ENCODE peak calls at places on chromosomes 4 and X, in nine cellular contexts. F is iPS-NIHi11; U is EL; R is activated T-cell treated with anti-CD3 and anti-CD28 coated beads, Interleukin-2, amount 50 U/mL, for 72 hours; G is effector CD4-positive, alpha-beta T cell; Q is astrocyte; K is CD4-positive, CD25-positive, alpha-beta regulatory T cell; W is lung; Z is uterus. Y is an unnamed sample.

GRCh38 chr4:2732526-2732925 is 23.6 kb downstream of the TNIP2 start:
- DNase-seq in F (no peak), U (no peak), R (no peak), G (no peak), Q (no peak), K (no peak), W (no peak), Z (no peak), Y (no peak)

GRCh38 chrX:3066555-3066954 is 25.3 kb downstream of the ARSF start:
- DNase-seq in F (no peak), U (no peak), R (no peak), G (no peak), Q (peak), K (no peak), W (no peak), Z (no peak), Y (no peak)

GRCh38 chr4:22062676-22063075 is 114.1 kb upstream of the KCNIP4 start:
- DNase-seq in F (no peak), U (no peak), R (no peak), G (no peak), Q (no peak), K (no peak), W (no peak), Z (no peak), Y (no peak)

GRCh38 chr4:167049257-167049656 is 185.0 kb downstream of the SPOCK3 start:
- DNase-seq in F (no peak), U (no peak), R (no peak), G (no peak), Q (no peak), K (no peak), W (no peak), Z (no peak), Y (no peak)

GRCh38 chr4:8373270-8373972 is 67.1 kb downstream of the ACOX3 start:
- DNase-seq in F (no peak), U (no peak), R (no peak), G (no peak), Q (no peak), K (no peak), W (no peak), Z (no peak), Y (no peak)

GRCh38 chrX:53395605-53396298 is 26.7 kb downstream of the SMC1A start:
- DNase-seq in F (no peak), U (no peak), R (no peak), G (no peak), Q (no peak), K (no peak), W (no peak), Z (no peak), Y (no peak)

GRCh38 chr4:188611143-188611542 is 471.9 kb downstream of the TRIML1 start:
- DNase-seq in F (no peak), U (no peak), R (no peak), G (no peak), Q (no peak), K (no peak), W (no peak), Z (no peak), Y (no peak)

GRCh38 chr4:130035391-130035790 is 939.4 kb downstream of the C4orf33 start:
- DNase-seq in F (no peak), U (peak), R (no peak), G (no peak), Q (no peak), K (no peak), W (no peak), Z (no peak), Y (no peak)

GRCh38 chrX:87525771-87526229 is 8.2 kb downstream of the KLHL4 start:
- DNase-seq in F (no peak), U (no peak), R (no peak), G (no peak), Q (peak), K (no peak), W (no peak), Z (no peak), Y (no peak)

GRCh38 chr4:55398461-55398860 is 2.7 kb downstream of the TMEM165 start:
- DNase-seq in F (no peak), U (peak), R (no peak), G (no peak), Q (peak), K (no peak), W (no peak), Z (no peak), Y (no peak)

GRCh38 chr4:82044141-82044993 is 329.4 kb downstream of the HNRNPD start:
- DNase-seq in F (peak), U (peak), R (peak), G (no peak), Q (peak), K (no peak), W (peak), Z (peak), Y (peak)

GRCh38 chr4:75484195-75484594 is 30.0 kb downstream of the RCHY1 start:
- DNase-seq in F (no peak), U (no peak), R (no peak), G (no peak), Q (no peak), K (no peak), W (no peak), Z (no peak), Y (no peak)

GRCh38 chr4:164959896-164960295 is 17.6 kb downstream of the TRIM61 start:
- DNase-seq in F (no peak), U (peak), R (no peak), G (no peak), Q (no peak), K (no peak), W (no peak), Z (no peak), Y (no peak)

GRCh38 chrX:78658851-78659744 is at the start of gene RTL3:
- DNase-seq in F (no peak), U (peak), R (no peak), G (no peak), Q (peak), K (no peak), W (no peak), Z (no peak), Y (no peak)

GRCh38 chr4:71231073-71231752 is 107.6 kb upstream of the SLC4A4 start:
- DNase-seq in F (no peak), U (peak), R (no peak), G (no peak), Q (peak), K (no peak), W (peak), Z (peak), Y (no peak)

GRCh38 chr4:141124224-141124623 is 9.0 kb downstream of the RNF150 start:
- DNase-seq in F (no peak), U (no peak), R (no peak), G (no peak), Q (peak), K (no peak), W (no peak), Z (no peak), Y (no peak)

GRCh38 chr4:82905205-82905604 is 4.7 kb downstream of the THAP9 start:
- DNase-seq in F (no peak), U (peak), R (peak), G (peak), Q (peak), K (peak), W (no peak), Z (no peak), Y (peak)

GRCh38 chr4:117968606-117969005 is 65.7 kb upstream of the NDST3 start:
- DNase-seq in F (no peak), U (no peak), R (no peak), G (no peak), Q (no peak), K (no peak), W (no peak), Z (no peak), Y (no peak)

GRCh38 chrX:2665387-2666304 is 25.4 kb upstream of the CD99 start:
- DNase-seq in F (no peak), U (no peak), R (no peak), G (no peak), Q (no peak), K (no peak), W (no peak), Z (no peak), Y (no peak)

GRCh38 chr4:76091052-76091451 is 16.5 kb downstream of the ART3 start:
- DNase-seq in F (no peak), U (no peak), R (no peak), G (no peak), Q (no peak), K (no peak), W (no peak), Z (no peak), Y (no peak)

GRCh38 chr4:87707279-87707918 is 57.3 kb downstream of the DMP1 start:
- DNase-seq in F (no peak), U (no peak), R (no peak), G (no peak), Q (no peak), K (no peak), W (no peak), Z (no peak), Y (no peak)

GRCh38 chr4:26938516-26938915 is 77.9 kb downstream of the STIM2 start:
- DNase-seq in F (no peak), U (no peak), R (no peak), G (no peak), Q (no peak), K (no peak), W (no peak), Z (no peak), Y (no peak)

GRCh38 chr4:74441744-74442143 is 3.2 kb upstream of the AREG start:
- DNase-seq in F (no peak), U (no peak), R (no peak), G (no peak), Q (no peak), K (no peak), W (no peak), Z (no peak), Y (no peak)

GRCh38 chr4:154743683-154744340 is at the start of gene LRAT:
- DNase-seq in F (peak), U (no peak), R (peak), G (peak), Q (no peak), K (peak), W (peak), Z (no peak), Y (peak)

GRCh38 chr4:134470544-134470943 is 269.0 kb upstream of the PABPC4L start:
- DNase-seq in F (peak), U (peak), R (no peak), G (no peak), Q (no peak), K (no peak), W (no peak), Z (no peak), Y (no peak)

GRCh38 chr4:179751669-179752068 is 2309.4 kb upstream of the AGA start:
- DNase-seq in F (no peak), U (no peak), R (no peak), G (no peak), Q (no peak), K (no peak), W (no peak), Z (no peak), Y (no peak)

GRCh38 chrX:15511563-15511962 is 11.0 kb downstream of the BMX start:
- DNase-seq in F (no peak), U (no peak), R (no peak), G (no peak), Q (no peak), K (no peak), W (no peak), Z (no peak), Y (no peak)

GRCh38 chrX:130575831-130576404 is 174.1 kb downstream of the RBMX2 start:
- DNase-seq in F (peak), U (peak), R (peak), G (no peak), Q (peak), K (peak), W (no peak), Z (peak), Y (peak)

GRCh38 chrX:121504148-121504547 is 456.7 kb downstream of the GLUD2 start:
- DNase-seq in F (no peak), U (no peak), R (no peak), G (no peak), Q (no peak), K (peak), W (no peak), Z (no peak), Y (no peak)

GRCh38 chrX:7086384-7086783 is 61.1 kb upstream of the STS start:
- DNase-seq in F (no peak), U (peak), R (no peak), G (no peak), Q (peak), K (no peak), W (no peak), Z (no peak), Y (no peak)

GRCh38 chrX:39777623-39778025 is 320.1 kb downstream of the BCOR start:
- DNase-seq in F (no peak), U (no peak), R (peak), G (no peak), Q (no peak), K (peak), W (no peak), Z (no peak), Y (no peak)

GRCh38 chr4:100907465-100908454 is 389.9 kb upstream of the EMCN start:
- DNase-seq in F (peak), U (peak), R (no peak), G (no peak), Q (peak), K (no peak), W (no peak), Z (no peak), Y (no peak)

GRCh38 chr4:81215219-81215892 is at the start of gene PRKG2:
- DNase-seq in F (peak), U (no peak), R (peak), G (no peak), Q (peak), K (no peak), W (peak), Z (no peak), Y (no peak)

GRCh38 chr4:155371432-155372043 is 5.2 kb downstream of the MAP9 start:
- DNase-seq in F (no peak), U (no peak), R (no peak), G (no peak), Q (peak), K (peak), W (no peak), Z (no peak), Y (no peak)

GRCh38 chr4:111776546-111776945 is 368.7 kb upstream of the FAM241A start:
- DNase-seq in F (no peak), U (peak), R (no peak), G (no peak), Q (peak), K (no peak), W (no peak), Z (no peak), Y (no peak)

GRCh38 chr4:120801171-120801758 is 121.3 kb downstream of the PRDM5 start:
- DNase-seq in F (no peak), U (peak), R (no peak), G (no peak), Q (peak), K (no peak), W (no peak), Z (peak), Y (no peak)

GRCh38 chr4:48269861-48270515 is 350 bp upstream of the TEC start:
- DNase-seq in F (no peak), U (peak), R (peak), G (peak), Q (peak), K (peak), W (peak), Z (peak), Y (peak)

GRCh38 chrX:104105863-104106262 is 6.5 kb upstream of the ZCCHC18 start:
- DNase-seq in F (no peak), U (no peak), R (no peak), G (no peak), Q (no peak), K (no peak), W (no peak), Z (no peak), Y (no peak)

GRCh38 chrX:45154033-45154360 is 46.7 kb downstream of the DIPK2B start:
- DNase-seq in F (no peak), U (no peak), R (no peak), G (no peak), Q (no peak), K (no peak), W (no peak), Z (no peak), Y (no peak)

GRCh38 chr4:125314676-125315570 is at the start of gene FAT4:
- DNase-seq in F (peak), U (peak), R (peak), G (no peak), Q (peak), K (peak), W (peak), Z (peak), Y (peak)